ENCODE peak calls at places on chromosome 18, in ten cellular contexts. One of them, this sample, is unnamed.

GRCh38 chr18:42929857-42930256 is 185.6 kb downstream of the RIT2 start:
- DNase-seq in activated T-cell treated with anti-CD3 and anti-CD28 coated beads, Interleukin-2, amount 50 U/mL, for 72 hours: no peak
- DNase-seq in A549: no peak
- DNase-seq in Caki2: no peak
- DNase-seq in cardiac muscle cell: peak; percentile 77
- DNase-seq in Right ventricle myocardium superior: no peak
- DNase-seq in HuH-7.5: no peak
- DNase-seq in foreskin fibroblast: no peak
- DNase-seq in glutamatergic neuron: no peak
- DNase-seq in keratinocyte: no peak
- DNase-seq in this sample: no peak

GRCh38 chr18:34094148-34094547 is 130.6 kb downstream of the NOL4 start:
- DNase-seq in activated T-cell treated with anti-CD3 and anti-CD28 coated beads, Interleukin-2, amount 50 U/mL, for 72 hours: no peak
- DNase-seq in keratinocyte: no peak
- DNase-seq in glutamatergic neuron: no peak
- DNase-seq in foreskin fibroblast: no peak
- DNase-seq in cardiac muscle cell: no peak
- DNase-seq in A549: no peak
- DNase-seq in Caki2: no peak
- DNase-seq in Right ventricle myocardium superior: no peak
- DNase-seq in HuH-7.5: no peak
- DNase-seq in this sample: no peak

GRCh38 chr18:57942493-57942892 is 101.5 kb upstream of the NEDD4L start:
- DNase-seq in activated T-cell treated with anti-CD3 and anti-CD28 coated beads, Interleukin-2, amount 50 U/mL, for 72 hours: no peak
- DNase-seq in cardiac muscle cell: no peak
- DNase-seq in foreskin fibroblast: no peak
- DNase-seq in A549: no peak
- DNase-seq in Right ventricle myocardium superior: no peak
- DNase-seq in HuH-7.5: no peak
- DNase-seq in Caki2: no peak
- DNase-seq in keratinocyte: no peak
- DNase-seq in glutamatergic neuron: no peak
- DNase-seq in this sample: no peak

GRCh38 chr18:78890388-78890787 is 89.2 kb upstream of the SALL3 start:
- DNase-seq in keratinocyte: no peak
- DNase-seq in Caki2: no peak
- DNase-seq in activated T-cell treated with anti-CD3 and anti-CD28 coated beads, Interleukin-2, amount 50 U/mL, for 72 hours: no peak
- DNase-seq in Right ventricle myocardium superior: no peak
- DNase-seq in foreskin fibroblast: no peak
- DNase-seq in HuH-7.5: no peak
- DNase-seq in cardiac muscle cell: no peak
- DNase-seq in A549: no peak
- DNase-seq in glutamatergic neuron: no peak
- DNase-seq in this sample: no peak

GRCh38 chr18:8959551-8960135 is 142.9 kb upstream of the NDUFV2 start:
- DNase-seq in glutamatergic neuron: no peak
- DNase-seq in HuH-7.5: peak; percentile 60
- DNase-seq in cardiac muscle cell: no peak
- DNase-seq in activated T-cell treated with anti-CD3 and anti-CD28 coated beads, Interleukin-2, amount 50 U/mL, for 72 hours: no peak
- DNase-seq in Caki2: peak; percentile 30
- DNase-seq in A549: no peak
- DNase-seq in keratinocyte: no peak
- DNase-seq in Right ventricle myocardium superior: no peak
- DNase-seq in foreskin fibroblast: no peak
- DNase-seq in this sample: no peak

GRCh38 chr18:10432781-10433180 is 21.7 kb upstream of the APCDD1 start:
- DNase-seq in glutamatergic neuron: no peak
- DNase-seq in foreskin fibroblast: no peak
- DNase-seq in Caki2: no peak
- DNase-seq in activated T-cell treated with anti-CD3 and anti-CD28 coated beads, Interleukin-2, amount 50 U/mL, for 72 hours: no peak
- DNase-seq in Right ventricle myocardium superior: no peak
- DNase-seq in HuH-7.5: no peak
- DNase-seq in keratinocyte: no peak
- DNase-seq in A549: no peak
- DNase-seq in cardiac muscle cell: no peak
- DNase-seq in this sample: no peak

GRCh38 chr18:49185636-49186035 is 234.9 kb upstream of the SMAD7 start:
- DNase-seq in keratinocyte: no peak
- DNase-seq in foreskin fibroblast: no peak
- DNase-seq in A549: no peak
- DNase-seq in activated T-cell treated with anti-CD3 and anti-CD28 coated beads, Interleukin-2, amount 50 U/mL, for 72 hours: no peak
- DNase-seq in cardiac muscle cell: peak; percentile 34
- DNase-seq in HuH-7.5: no peak
- DNase-seq in Right ventricle myocardium superior: no peak
- DNase-seq in glutamatergic neuron: no peak
- DNase-seq in Caki2: no peak
- DNase-seq in this sample: no peak

GRCh38 chr18:79884963-79885728 is 66.3 kb downstream of the SLC66A2 start:
- DNase-seq in foreskin fibroblast: no peak
- DNase-seq in cardiac muscle cell: no peak
- DNase-seq in glutamatergic neuron: no peak
- DNase-seq in HuH-7.5: no peak
- DNase-seq in A549: no peak
- DNase-seq in keratinocyte: no peak
- DNase-seq in Right ventricle myocardium superior: no peak
- DNase-seq in activated T-cell treated with anti-CD3 and anti-CD28 coated beads, Interleukin-2, amount 50 U/mL, for 72 hours: peak; percentile 16
- DNase-seq in Caki2: no peak
- DNase-seq in this sample: no peak

GRCh38 chr18:5542393-5543035 is 1.3 kb downstream of the EPB41L3 start:
- DNase-seq in foreskin fibroblast: no peak
- DNase-seq in activated T-cell treated with anti-CD3 and anti-CD28 coated beads, Interleukin-2, amount 50 U/mL, for 72 hours: no peak
- DNase-seq in Caki2: no peak
- DNase-seq in A549: no peak
- DNase-seq in glutamatergic neuron: peak; percentile 53
- DNase-seq in HuH-7.5: no peak
- DNase-seq in cardiac muscle cell: peak; percentile 43
- DNase-seq in Right ventricle myocardium superior: peak; percentile 45
- DNase-seq in keratinocyte: no peak
- DNase-seq in this sample: peak; percentile 10

GRCh38 chr18:56921888-56922480 is 224.9 kb upstream of the BOD1L2 start:
- DNase-seq in A549: no peak
- DNase-seq in HuH-7.5: no peak
- DNase-seq in cardiac muscle cell: peak; percentile 17
- DNase-seq in Right ventricle myocardium superior: no peak
- DNase-seq in activated T-cell treated with anti-CD3 and anti-CD28 coated beads, Interleukin-2, amount 50 U/mL, for 72 hours: no peak
- DNase-seq in glutamatergic neuron: no peak
- DNase-seq in foreskin fibroblast: no peak
- DNase-seq in keratinocyte: no peak
- DNase-seq in Caki2: no peak
- DNase-seq in this sample: no peak

GRCh38 chr18:45958730-45959129 is 8.4 kb downstream of the EPG5 start:
- DNase-seq in keratinocyte: no peak
- DNase-seq in Caki2: no peak
- DNase-seq in glutamatergic neuron: no peak
- DNase-seq in Right ventricle myocardium superior: no peak
- DNase-seq in HuH-7.5: no peak
- DNase-seq in foreskin fibroblast: no peak
- DNase-seq in A549: no peak
- DNase-seq in cardiac muscle cell: no peak
- DNase-seq in activated T-cell treated with anti-CD3 and anti-CD28 coated beads, Interleukin-2, amount 50 U/mL, for 72 hours: no peak
- DNase-seq in this sample: no peak

GRCh38 chr18:36366994-36367839 is 69.7 kb downstream of the FHOD3 start:
- DNase-seq in keratinocyte: no peak
- DNase-seq in Right ventricle myocardium superior: peak; percentile 78
- DNase-seq in cardiac muscle cell: peak; percentile 50
- DNase-seq in activated T-cell treated with anti-CD3 and anti-CD28 coated beads, Interleukin-2, amount 50 U/mL, for 72 hours: no peak
- DNase-seq in Caki2: no peak
- DNase-seq in foreskin fibroblast: no peak
- DNase-seq in glutamatergic neuron: peak; percentile 34
- DNase-seq in A549: no peak
- DNase-seq in HuH-7.5: no peak
- DNase-seq in this sample: no peak

GRCh38 chr18:76126327-76126726 is 368.7 kb downstream of the ZNF516 start:
- DNase-seq in keratinocyte: no peak
- DNase-seq in activated T-cell treated with anti-CD3 and anti-CD28 coated beads, Interleukin-2, amount 50 U/mL, for 72 hours: no peak
- DNase-seq in glutamatergic neuron: peak; percentile 54
- DNase-seq in Caki2: no peak
- DNase-seq in cardiac muscle cell: no peak
- DNase-seq in HuH-7.5: no peak
- DNase-seq in foreskin fibroblast: no peak
- DNase-seq in Right ventricle myocardium superior: no peak
- DNase-seq in A549: no peak
- DNase-seq in this sample: no peak

This sample was measured in HEK293T.